ENCODE peak calls at places on chromosomes 2 and 18, in nine cellular contexts. C is HS-5; W is iPS DF 6.9; H is heart right ventricle; B is activated naive CD4-positive, alpha-beta T cell treated with anti-CD3 and anti-CD28 coated beads for 36 hours; S is nephron progenitor cell; F is A172; J is RPMI7951; P is adrenal gland. Q is an unnamed sample.

GRCh38 chr2:222293660-222294630 is 4.9 kb downstream of the PAX3 start:
- DNase-seq in H (no peak), C (no peak), B (no peak), W (no peak), S (no peak), F (no peak), J (no peak), P (no peak), Q (no peak)

GRCh38 chr18:74834424-74835309 is 237.0 kb downstream of the ZNF407 start:
- DNase-seq in W (no peak), H (no peak), B (no peak), J (peak; percentile 7), C (no peak), P (no peak), S (no peak), F (no peak), Q (no peak)

GRCh38 chr2:2568411-2568810 is 237.3 kb upstream of the MYT1L start:
- DNase-seq in J (no peak), F (no peak), P (no peak), C (no peak), W (no peak), S (no peak), B (no peak), H (no peak), Q (no peak)

GRCh38 chr18:71831039-71831438 is 713.1 kb downstream of the CBLN2 start:
- DNase-seq in H (no peak), S (no peak), C (peak; percentile 36), J (no peak), F (peak; percentile 55), B (no peak), W (no peak), P (no peak), Q (no peak)

GRCh38 chr2:1707771-1708351 is 36.5 kb downstream of the PXDN start:
- DNase-seq in S (peak; percentile 37), C (no peak), P (peak; percentile 71), B (no peak), H (peak; percentile 79), F (peak; percentile 45), W (peak; percentile 37), J (peak; percentile 100), Q (peak; percentile 35)

GRCh38 chr18:79275992-79276391 is 119.7 kb upstream of the NFATC1 start:
- DNase-seq in B (no peak), P (no peak), S (no peak), H (no peak), F (no peak), J (peak; percentile 42), W (no peak), C (no peak), Q (no peak)

GRCh38 chr2:182713611-182714010 is 2.4 kb upstream of the DNAJC10 start:
- DNase-seq in F (no peak), H (no peak), S (no peak), W (no peak), J (no peak), B (no peak), C (no peak), P (no peak), Q (no peak)

GRCh38 chr18:34510926-34511325 is 199.2 kb upstream of the DTNA start:
- DNase-seq in F (no peak), J (no peak), S (no peak), W (no peak), B (no peak), C (no peak), P (no peak), H (no peak), Q (no peak)

GRCh38 chr2:75882530-75882929 is 171.8 kb upstream of the GCFC2 start:
- DNase-seq in C (no peak), J (no peak), H (no peak), P (no peak), W (no peak), F (no peak), S (no peak), B (no peak), Q (no peak)

GRCh38 chr18:45837283-45838070 is 12.0 kb downstream of the SIGLEC15 start:
- DNase-seq in B (peak; percentile 64), H (peak; percentile 67), F (no peak), P (peak; percentile 57), C (no peak), W (no peak), J (no peak), S (peak; percentile 78), Q (no peak)

GRCh38 chr2:199309411-199309810 is 148.3 kb downstream of the SATB2 start:
- DNase-seq in W (no peak), H (no peak), F (no peak), J (no peak), S (no peak), C (no peak), P (no peak), B (no peak), Q (no peak)

GRCh38 chr18:74082476-74083070 is 65.1 kb downstream of the FBXO15 start:
- DNase-seq in S (peak; percentile 52), J (peak; percentile 69), B (peak; percentile 82), F (no peak), C (no peak), P (peak; percentile 26), H (peak; percentile 36), W (peak; percentile 33), Q (peak; percentile 17)

GRCh38 chr2:11790228-11790627 is 43.8 kb downstream of the LPIN1 start:
- DNase-seq in F (no peak), H (no peak), S (no peak), J (no peak), W (no peak), C (no peak), P (no peak), B (no peak), Q (no peak)